ENCODE peak calls at places on chromosomes 12 and 14, in four cellular contexts. One of them, this sample, is unnamed. For H3K9me3 and H3K4me1, the result is how much of the 10 kb centered on the place peaks cover.

GRCh38 chr14:81946808-81947798 is 413.4 kb upstream of the SEL1L start:
- DNase-seq in testis: peak
- DNase-seq in IMR-90: no peak
- DNase-seq in colonic mucosa: no peak
- DNase-seq in this sample: no peak

GRCh38 chr14:64761441-64762043 is 57.3 kb downstream of the PLEKHG3 start:
- DNase-seq in testis: peak
- DNase-seq in IMR-90: peak
- DNase-seq in colonic mucosa: no peak
- DNase-seq in this sample: no peak

GRCh38 chr12:132427999-132428871 is 61.7 kb upstream of the FBRSL1 start:
- DNase-seq in testis: no peak
- DNase-seq in IMR-90: no peak
- DNase-seq in colonic mucosa: no peak
- DNase-seq in this sample: no peak

GRCh38 chr14:104179126-104179525 is 40.7 kb downstream of the KIF26A start:
- DNase-seq in testis: no peak
- DNase-seq in IMR-90: no peak
- DNase-seq in colonic mucosa: no peak
- DNase-seq in this sample: no peak

GRCh38 chr12:66779466-66779865 is 100.6 kb upstream of the GRIP1 start:
- DNase-seq in testis: no peak
- DNase-seq in IMR-90: no peak
- DNase-seq in colonic mucosa: no peak
- DNase-seq in this sample: no peak

GRCh38 chr12:14394317-14395058 is 29.0 kb downstream of the ATF7IP start:
- DNase-seq in testis: no peak
- DNase-seq in IMR-90: peak
- DNase-seq in colonic mucosa: peak
- DNase-seq in this sample: no peak

GRCh38 chr14:62736426-62737043 is 308.7 kb downstream of the KCNH5 start:
- DNase-seq in testis: no peak
- DNase-seq in IMR-90: peak
- DNase-seq in colonic mucosa: no peak
- DNase-seq in this sample: no peak

GRCh38 chr12:58833844-58834243 is 86.5 kb downstream of the LRIG3 start:
- DNase-seq in testis: no peak
- DNase-seq in IMR-90: no peak
- DNase-seq in colonic mucosa: no peak
- DNase-seq in this sample: no peak

GRCh38 chr12:65640489-65640901 is 183.8 kb upstream of the HMGA2 start:
- DNase-seq in testis: no peak
- DNase-seq in IMR-90: peak
- DNase-seq in colonic mucosa: no peak
- DNase-seq in this sample: no peak

GRCh38 chr12:69648476-69648875 is 37.8 kb upstream of the LRRC10 start:
- DNase-seq in testis: no peak
- DNase-seq in IMR-90: peak
- DNase-seq in colonic mucosa: no peak
- DNase-seq in this sample: no peak

GRCh38 chr12:108237272-108237671 is 101.8 kb downstream of the CMKLR1 start:
- DNase-seq in testis: no peak
- DNase-seq in IMR-90: no peak
- DNase-seq in colonic mucosa: no peak
- DNase-seq in this sample: no peak

GRCh38 chr12:70288817-70289216 is 45.6 kb downstream of the CNOT2 start:
- DNase-seq in testis: no peak
- DNase-seq in IMR-90: no peak
- DNase-seq in colonic mucosa: no peak
- DNase-seq in this sample: no peak

GRCh38 chr12:69732088-69732487 is 6.6 kb upstream of the RAB3IP start:
- DNase-seq in testis: no peak
- DNase-seq in IMR-90: no peak
- DNase-seq in colonic mucosa: no peak
- DNase-seq in this sample: no peak

GRCh38 chr12:11059041-11059440 is 3.1 kb downstream of the TAS2R46 start:
- DNase-seq in testis: no peak
- DNase-seq in IMR-90: no peak
- DNase-seq in colonic mucosa: no peak
- DNase-seq in this sample: no peak

GRCh38 chr14:22822619-22823551 is 6.8 kb upstream of the MRPL52 start:
- DNase-seq in testis: peak
- DNase-seq in IMR-90: peak
- DNase-seq in colonic mucosa: peak
- DNase-seq in this sample: peak

GRCh38 chr12:57240069-57240921 is 10.7 kb downstream of the STAC3 start:
- DNase-seq in testis: no peak
- DNase-seq in IMR-90: peak
- DNase-seq in colonic mucosa: no peak
- DNase-seq in this sample: no peak

GRCh38 chr12:9344540-9344939 is 136.3 kb upstream of the PZP start:
- DNase-seq in testis: no peak
- DNase-seq in IMR-90: no peak
- DNase-seq in colonic mucosa: no peak
- DNase-seq in this sample: no peak

GRCh38 chr12:116697305-116698130 is 40.4 kb downstream of the SPRING1 start:
- DNase-seq in testis: peak
- DNase-seq in IMR-90: no peak
- DNase-seq in colonic mucosa: peak
- DNase-seq in this sample: no peak

GRCh38 chr14:55077155-55077554 is 25.7 kb downstream of the MAPK1IP1L start:
- DNase-seq in testis: peak
- DNase-seq in IMR-90: no peak
- DNase-seq in colonic mucosa: peak
- DNase-seq in this sample: no peak

GRCh38 chr14:47044841-47045240 is 393.3 kb upstream of the RPL10L start:
- DNase-seq in testis: no peak
- DNase-seq in IMR-90: no peak
- DNase-seq in colonic mucosa: no peak
- DNase-seq in this sample: no peak

GRCh38 chr12:109542876-109543275 is 30.4 kb downstream of the MMAB start:
- DNase-seq in testis: no peak
- DNase-seq in IMR-90: no peak
- DNase-seq in colonic mucosa: no peak
- DNase-seq in this sample: no peak

GRCh38 chr12:52522346-52523011 is 2.3 kb upstream of the KRT5 start:
- DNase-seq in testis: no peak
- DNase-seq in IMR-90: no peak
- DNase-seq in colonic mucosa: no peak
- DNase-seq in this sample: peak

GRCh38 chr14:55160989-55161388 is 30.4 kb downstream of the DLGAP5 start:
- DNase-seq in testis: no peak
- DNase-seq in IMR-90: peak
- DNase-seq in colonic mucosa: no peak
- DNase-seq in this sample: no peak

GRCh38 chr14:49641697-49642129 is 6.7 kb upstream of the DNAAF2 start:
- DNase-seq in testis: peak
- DNase-seq in IMR-90: peak
- DNase-seq in colonic mucosa: peak
- DNase-seq in this sample: no peak

GRCh38 chr12:124725099-124725498 is 138.6 kb downstream of the SCARB1 start:
- DNase-seq in testis: no peak
- DNase-seq in IMR-90: no peak
- DNase-seq in colonic mucosa: no peak
- DNase-seq in this sample: no peak

GRCh38 chr12:58502857-58503256 is 417.4 kb downstream of the LRIG3 start:
- DNase-seq in testis: no peak
- DNase-seq in IMR-90: peak
- DNase-seq in colonic mucosa: no peak
- DNase-seq in this sample: no peak

GRCh38 chr14:92553456-92553855 is 39.9 kb downstream of the RIN3 start:
- DNase-seq in testis: peak
- DNase-seq in IMR-90: peak
- DNase-seq in colonic mucosa: no peak
- DNase-seq in this sample: no peak

GRCh38 chr14:70116278-70116677 is 72.5 kb downstream of the SLC8A3 start:
- DNase-seq in testis: no peak
- DNase-seq in IMR-90: no peak
- DNase-seq in colonic mucosa: no peak
- DNase-seq in this sample: no peak

GRCh38 chr12:28367326-28367725 is 177.1 kb downstream of the CCDC91 start:
- DNase-seq in testis: no peak
- DNase-seq in IMR-90: no peak
- DNase-seq in colonic mucosa: no peak
- DNase-seq in this sample: no peak
- H3K9me3 ChIP-seq in testis: under half
- H3K9me3 ChIP-seq in IMR-90: under half
- H3K9me3 ChIP-seq in colonic mucosa: under half
- H3K9me3 ChIP-seq in this sample: under half

GRCh38 chr12:67790660-67791059 is 142.1 kb downstream of the DYRK2 start:
- DNase-seq in testis: no peak
- DNase-seq in IMR-90: peak
- DNase-seq in colonic mucosa: no peak
- DNase-seq in this sample: no peak

GRCh38 chr12:67786086-67786485 is 137.5 kb downstream of the DYRK2 start:
- DNase-seq in testis: no peak
- DNase-seq in IMR-90: no peak
- DNase-seq in colonic mucosa: no peak
- DNase-seq in this sample: no peak

GRCh38 chr12:67789266-67789665 is 140.7 kb downstream of the DYRK2 start:
- DNase-seq in testis: no peak
- DNase-seq in IMR-90: no peak
- DNase-seq in colonic mucosa: no peak
- DNase-seq in this sample: no peak

GRCh38 chr12:67784831-67785230 is 136.3 kb downstream of the DYRK2 start:
- DNase-seq in testis: no peak
- DNase-seq in IMR-90: no peak
- DNase-seq in colonic mucosa: no peak
- DNase-seq in this sample: no peak

DNA sequence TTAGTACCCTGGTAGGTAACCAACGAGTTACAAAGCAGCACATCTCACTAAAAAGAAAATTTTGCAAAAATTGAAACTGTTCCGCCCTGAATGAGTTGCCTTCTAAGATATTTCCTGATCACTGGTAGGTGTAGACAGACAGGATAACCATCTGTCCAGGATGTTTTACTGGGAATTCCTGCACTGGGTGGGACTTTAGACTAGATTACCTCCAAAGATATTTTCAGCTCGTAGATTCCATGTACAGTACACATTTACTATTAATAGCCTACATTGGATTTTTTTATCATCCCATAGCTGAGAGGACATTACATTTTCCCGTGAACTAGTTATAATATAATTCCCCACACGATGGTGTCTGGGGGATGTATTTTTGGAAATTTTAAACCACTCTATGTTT is 139.6 kb downstream of the DYRK2 start:
- DNase-seq in testis: no peak
- DNase-seq in IMR-90: no peak
- DNase-seq in colonic mucosa: no peak
- DNase-seq in this sample: no peak
- H3K4me1 ChIP-seq in testis: under half
- H3K4me1 ChIP-seq in IMR-90: under half
- H3K4me1 ChIP-seq in colonic mucosa: under half
- H3K4me1 ChIP-seq in this sample: under half

DNA sequence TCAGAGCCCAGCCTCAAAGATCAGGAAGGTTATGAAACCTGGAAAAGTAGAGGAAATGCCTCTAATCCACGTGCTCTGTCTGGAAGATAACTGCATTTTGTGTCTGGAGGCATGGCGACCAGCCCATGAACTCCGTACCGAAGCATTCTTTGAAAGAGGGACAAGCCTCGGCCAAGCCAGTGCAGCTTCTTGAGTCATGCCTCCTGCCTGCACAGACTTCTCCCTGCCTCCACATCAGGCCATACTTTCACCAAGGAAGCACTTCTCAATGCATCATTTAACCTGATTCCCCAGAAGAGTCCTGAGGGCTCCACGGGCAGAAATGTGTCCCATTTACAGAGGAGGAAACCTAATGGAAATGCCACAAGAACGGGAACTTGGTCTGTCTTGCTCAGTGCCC is 3.4 kb downstream of the ACTN1 start:
- DNase-seq in testis: no peak
- DNase-seq in IMR-90: peak
- DNase-seq in colonic mucosa: no peak
- DNase-seq in this sample: no peak
- H3K4me3 ChIP-seq in testis: no peak
- H3K4me3 ChIP-seq in IMR-90: peak
- H3K4me3 ChIP-seq in colonic mucosa: no peak
- H3K4me3 ChIP-seq in this sample: no peak

DNA sequence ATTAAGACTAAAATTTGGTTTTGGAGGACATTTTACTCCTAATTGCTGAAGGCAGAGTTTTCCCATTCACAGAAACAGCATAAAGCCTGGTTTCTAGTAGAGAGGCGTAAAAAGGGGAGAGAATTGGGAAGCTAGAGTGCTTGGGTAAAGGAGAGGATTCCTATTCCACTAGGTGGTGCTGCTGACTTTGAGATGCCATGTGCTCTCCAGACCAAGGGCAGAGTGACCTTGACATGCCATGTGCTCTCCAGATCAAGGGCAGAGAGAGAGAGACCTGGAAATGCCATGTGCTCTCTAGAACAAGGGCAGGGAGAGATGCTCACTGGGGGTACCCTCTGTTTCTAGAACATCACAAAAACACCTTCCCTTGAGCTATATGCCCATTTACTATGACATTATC is 176.2 kb upstream of the PDZRN4 start:
- DNase-seq in testis: no peak
- DNase-seq in IMR-90: no peak
- DNase-seq in colonic mucosa: no peak
- DNase-seq in this sample: no peak
- H3K9me3 ChIP-seq in testis: under half
- H3K9me3 ChIP-seq in IMR-90: under half
- H3K9me3 ChIP-seq in colonic mucosa: under half
- H3K9me3 ChIP-seq in this sample: under half

GRCh38 chr14:74519316-74520074 is 25.9 kb downstream of the ISCA2 start:
- DNase-seq in testis: no peak
- DNase-seq in IMR-90: no peak
- DNase-seq in colonic mucosa: no peak
- DNase-seq in this sample: no peak
- H3K4me1 ChIP-seq in testis: under half
- H3K4me1 ChIP-seq in IMR-90: under half
- H3K4me1 ChIP-seq in colonic mucosa: under half
- H3K4me1 ChIP-seq in this sample: under half

DNA sequence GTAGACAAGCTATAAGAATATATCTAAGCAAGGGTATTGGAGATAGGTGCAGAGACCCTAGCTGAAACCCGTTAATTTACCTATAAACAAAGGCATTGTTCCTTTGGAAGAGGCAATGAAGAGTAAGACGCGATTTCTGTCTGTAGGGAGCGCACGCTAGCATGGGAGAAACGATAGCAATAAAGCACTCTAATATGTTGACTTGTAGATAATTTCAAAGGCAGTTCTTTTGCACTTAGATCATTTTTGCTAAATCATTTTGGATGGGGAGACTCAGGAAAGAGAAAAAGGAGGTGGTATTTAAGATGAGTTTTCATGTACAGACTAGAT is 648 bp downstream of the CCDC77 start:
- DNase-seq in testis: no peak
- DNase-seq in IMR-90: peak
- DNase-seq in colonic mucosa: peak
- DNase-seq in this sample: no peak
- H3K4me3 ChIP-seq in testis: peak
- H3K4me3 ChIP-seq in IMR-90: peak
- H3K4me3 ChIP-seq in colonic mucosa: peak
- H3K4me3 ChIP-seq in this sample: peak

This sample was measured in right atrium auricular region.